ENCODE peak calls at places on chromosomes 5 and 9, in four cellular contexts. K, O, F and P are unnamed samples.

GRCh38 chr9:108397286-108397685 is 458.5 kb downstream of the ACTL7B start:
- DNase-seq in O (no peak), K (no peak), F (no peak), P (no peak)

GRCh38 chr5:172683696-172684464 is 42.8 kb downstream of the NEURL1B start:
- DNase-seq in F (peak), K (no peak), O (no peak), P (no peak)

GRCh38 chr5:167573274-167574127 is 717.9 kb upstream of the WWC1 start:
- DNase-seq in K (no peak), O (peak), F (no peak), P (peak)

GRCh38 chr9:6667633-6668280 is 22.2 kb upstream of the GLDC start:
- DNase-seq in K (no peak), O (peak), F (no peak), P (peak)

GRCh38 chr5:120803282-120803681 is 339.2 kb downstream of the PRR16 start:
- DNase-seq in O (peak), F (no peak), K (no peak), P (peak)

GRCh38 chr9:117081641-117082317 is 333.1 kb downstream of the ASTN2 start:
- DNase-seq in K (no peak), F (no peak), O (no peak), P (no peak)

GRCh38 chr9:121529237-121529987 is 29.8 kb upstream of the GGTA1 start:
- DNase-seq in K (peak), O (peak), F (no peak), P (peak)

GRCh38 chr5:39501403-39501802 is 76.6 kb upstream of the DAB2 start:
- DNase-seq in K (no peak), F (no peak), O (peak), P (peak)

GRCh38 chr5:153523831-153524230 is 33.4 kb downstream of the GRIA1 start:
- DNase-seq in O (peak), K (no peak), F (no peak), P (peak)

GRCh38 chr9:34454571-34455065 is 3.8 kb downstream of the FAM219A start:
- DNase-seq in O (peak), F (no peak), K (no peak), P (peak)

GRCh38 chr9:135976944-135977343 is 15.8 kb upstream of the UBAC1 start:
- DNase-seq in F (no peak), O (peak), K (no peak), P (no peak)

GRCh38 chr9:85417674-85418073 is 324.1 kb downstream of the AGTPBP1 start:
- DNase-seq in O (no peak), K (no peak), F (no peak), P (no peak)

GRCh38 chr9:16869140-16869903 is 1.1 kb downstream of the BNC2 start:
- DNase-seq in K (peak), F (no peak), O (peak), P (peak)

GRCh38 chr9:136859821-136860269 is 6.3 kb downstream of the EDF1 start:
- DNase-seq in O (no peak), K (peak), F (no peak), P (no peak)

GRCh38 chr9:111029260-111029659 is 9.0 kb downstream of the LPAR1 start:
- DNase-seq in O (no peak), K (no peak), F (no peak), P (no peak)

GRCh38 chr5:81235287-81236072 is 2.4 kb downstream of the CKMT2 start:
- DNase-seq in O (no peak), F (no peak), K (no peak), P (peak)

GRCh38 chr5:180526265-180526664 is 32.1 kb downstream of the CNOT6 start:
- DNase-seq in K (no peak), F (no peak), O (no peak), P (no peak)

GRCh38 chr5:148788636-148789035 is 37.8 kb upstream of the ADRB2 start:
- DNase-seq in O (no peak), F (no peak), K (no peak), P (no peak)

GRCh38 chr9:72856985-72857631 is 95.7 kb downstream of the ALDH1A1 start:
- DNase-seq in O (peak), K (no peak), F (no peak), P (peak)

GRCh38 chr5:53355930-53356329 is 124.5 kb upstream of the FST start:
- DNase-seq in O (no peak), K (no peak), F (no peak), P (no peak)

GRCh38 chr5:124742983-124743533 is 3.4 kb downstream of the ZNF608 start:
- DNase-seq in F (no peak), O (peak), K (peak), P (peak)

GRCh38 chr9:72309366-72310133 is 55.5 kb downstream of the ZFAND5 start:
- DNase-seq in K (no peak), O (no peak), F (no peak), P (no peak)

GRCh38 chr5:40413747-40414146 is 266.0 kb upstream of the PTGER4 start:
- DNase-seq in F (no peak), K (no peak), O (peak), P (peak)

GRCh38 chr9:3954228-3954949 is 345.5 kb downstream of the GLIS3 start:
- DNase-seq in O (no peak), K (no peak), F (no peak), P (no peak)

GRCh38 chr9:73158723-73159122 is 7.1 kb downstream of the ANXA1 start:
- DNase-seq in O (no peak), F (no peak), K (no peak), P (no peak)

GRCh38 chr5:151319334-151319733 is 15.8 kb upstream of the SLC36A3 start:
- DNase-seq in K (peak), F (peak), O (peak), P (peak)

GRCh38 chr5:88942967-88943291 is 59.9 kb upstream of the MEF2C start:
- DNase-seq in K (no peak), O (no peak), F (no peak), P (no peak)

GRCh38 chr9:100589582-100589981 is 11.7 kb downstream of the CAVIN4 start:
- DNase-seq in O (no peak), F (no peak), K (no peak), P (peak)

GRCh38 chr5:34620185-34620584 is 35.9 kb upstream of the RAI14 start:
- DNase-seq in O (no peak), K (no peak), F (no peak), P (no peak)

GRCh38 chr5:72160959-72161358 is 53.7 kb downstream of the MAP1B start:
- DNase-seq in K (no peak), O (no peak), F (no peak), P (no peak)

GRCh38 chr5:62578540-62578939 is at the start of gene LRRC70:
- DNase-seq in K (no peak), O (peak), F (no peak), P (peak)

GRCh38 chr9:4193391-4193790 is 106.5 kb downstream of the GLIS3 start:
- DNase-seq in K (no peak), O (no peak), F (no peak), P (no peak)

DNA sequence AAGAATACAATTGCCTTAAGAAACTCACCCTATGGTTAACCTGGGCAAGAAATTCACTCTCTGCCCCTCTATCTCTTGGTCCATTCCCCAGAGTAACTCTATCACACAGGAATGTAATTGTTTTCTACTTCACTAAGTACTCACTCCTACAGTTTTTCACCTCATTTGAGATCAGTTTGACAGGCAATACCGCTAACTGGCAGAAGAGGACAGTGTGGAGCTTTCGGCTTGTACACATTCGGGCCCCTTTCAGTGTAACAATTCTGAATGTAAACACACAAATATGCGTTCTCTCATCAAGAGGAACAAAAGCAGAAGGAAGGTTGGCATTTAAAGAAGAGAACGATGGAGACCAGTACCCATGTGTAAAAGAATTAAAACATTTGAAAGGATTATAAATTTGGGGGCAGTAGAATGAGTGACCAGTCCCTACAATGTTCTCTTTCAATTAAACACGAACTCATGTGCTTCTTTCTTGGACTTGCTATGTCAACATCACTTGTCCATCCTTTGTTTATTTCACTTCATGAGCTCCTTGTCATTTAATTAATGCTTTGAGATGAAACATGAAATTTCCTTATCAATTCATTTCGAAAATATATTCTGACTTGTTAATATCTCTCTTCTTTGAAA is 188.5 kb upstream of the GRAMD2B start:
- DNase-seq in K (peak), O (peak), F (no peak), P (peak)
- TF ChIP-seq CTCF in K (peak), O (peak), F (no peak), P (peak)

GRCh38 chr9:129336130-129336528 is 158.1 kb upstream of the IER5L start:
- DNase-seq in F (no peak), K (no peak), O (no peak), P (peak)
- H3K4me3 ChIP-seq in F (peak), K (peak), O (no peak), P (no peak)

DNA sequence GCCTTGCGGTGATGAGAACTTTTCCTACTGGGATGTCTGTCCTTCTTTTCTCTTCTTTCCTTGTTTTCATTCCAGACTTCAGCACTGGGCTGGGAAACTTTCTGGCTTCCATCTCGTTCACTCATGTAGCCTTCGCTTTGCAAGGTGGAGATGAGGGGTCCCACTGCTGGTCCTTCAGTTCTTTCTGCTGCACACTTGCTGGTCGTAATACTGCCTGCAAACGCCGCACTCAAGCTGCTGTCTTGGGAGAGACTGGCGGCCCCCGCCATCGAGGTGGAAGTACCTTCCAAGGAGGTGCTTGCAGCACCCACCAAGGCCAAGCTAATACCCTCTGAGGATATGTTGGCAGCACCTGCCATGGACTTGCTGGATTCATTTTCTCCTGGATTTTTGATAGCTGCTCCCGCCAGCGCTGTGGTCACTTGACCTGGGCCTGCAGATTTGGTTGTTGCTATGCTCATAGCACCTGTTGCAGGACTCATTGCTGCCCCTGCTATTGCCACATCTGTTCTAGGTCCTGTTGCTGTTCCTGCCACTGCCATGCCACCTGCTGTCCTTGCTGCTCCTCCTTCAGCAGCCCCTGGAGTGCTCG is 3.0 kb downstream of the GARIN3 start:
- DNase-seq in F (no peak), K (no peak), O (no peak), P (no peak)
- TF ChIP-seq CTCF in F (no peak), K (no peak), O (no peak), P (no peak)

GRCh38 chr5:173745123-173745522 is 128.7 kb upstream of the BOD1 start:
- DNase-seq in F (no peak), K (peak), O (no peak), P (no peak)
- H3K4me3 ChIP-seq in F (no peak), K (no peak), O (no peak), P (no peak)

DNA sequence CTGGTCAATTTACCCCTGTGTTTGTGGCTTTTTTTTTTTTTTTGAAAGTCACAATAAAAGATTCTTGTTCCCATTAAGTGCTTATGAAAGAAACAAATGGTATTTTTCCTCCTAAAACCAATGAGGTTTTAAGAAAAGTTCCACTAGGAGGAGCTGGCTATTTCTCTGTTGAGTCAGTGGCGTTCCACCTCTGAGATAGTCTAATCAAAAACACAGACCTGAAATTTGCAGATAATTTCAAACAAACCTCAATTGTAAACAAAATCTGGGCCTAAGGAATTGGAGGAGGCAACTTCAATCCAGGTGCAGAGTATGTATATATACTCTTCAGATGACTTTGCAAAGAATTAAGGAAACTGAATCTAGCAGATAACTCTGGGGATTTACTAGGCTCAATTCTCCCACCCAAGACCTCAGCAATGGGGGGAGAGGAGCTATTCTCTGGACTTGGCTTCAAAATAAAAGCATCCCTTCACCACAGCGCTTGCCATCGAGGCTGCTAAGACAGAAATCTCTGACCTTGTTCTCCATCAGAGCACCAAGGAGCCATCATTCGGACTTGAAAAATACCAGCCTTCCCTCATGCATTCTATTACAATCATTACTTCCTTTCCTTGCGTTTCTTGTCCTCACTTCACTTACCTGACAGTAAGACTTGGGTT is 52.4 kb downstream of the FANCC start:
- DNase-seq in O (peak), K (no peak), F (no peak), P (peak)
- TF ChIP-seq CTCF in O (peak), K (peak), F (no peak), P (peak)